ENCODE peak calls at places on chromosomes 2 and 18, in seven cellular contexts. F is body of pancreas; D is CD8-positive, alpha-beta T cell; E is A549; I is PC-3; S is right cardiac atrium; B is heart right ventricle. A is an unnamed sample. For H3K4me1, the result is how much of the 10 kb centered on the place peaks cover.

GRCh38 chr2:238242731-238243495 is 3.1 kb upstream of the HES6 start:
- ATAC-seq in E (no peak), I (no peak), B (peak), D (no peak), F (peak), S (peak), A (no peak)

GRCh38 chr2:162327134-162327769 is 8.8 kb upstream of the IFIH1 start:
- ATAC-seq in F (no peak), B (no peak), S (no peak), I (peak), D (peak), E (peak), A (no peak)

GRCh38 chr18:524496-524895 is 24.0 kb upstream of the COLEC12 start:
- ATAC-seq in I (peak), B (no peak), D (no peak), S (no peak), F (no peak), E (no peak), A (no peak)

GRCh38 chr2:180202591-180202990 is 195.5 kb upstream of the CWC22 start:
- ATAC-seq in B (no peak), I (no peak), D (no peak), E (no peak), F (no peak), S (peak), A (no peak)

GRCh38 chr18:48702346-48703032 is 163.7 kb downstream of the CTIF start:
- ATAC-seq in B (no peak), I (no peak), D (no peak), E (no peak), S (no peak), F (no peak), A (no peak)

GRCh38 chr2:69693472-69694450 is 48.2 kb upstream of the ANXA4 start:
- ATAC-seq in S (no peak), E (no peak), B (peak), I (no peak), D (peak), F (no peak), A (no peak)

GRCh38 chr2:157250836-157251235 is 6.7 kb upstream of the GALNT5 start:
- ATAC-seq in S (no peak), D (no peak), I (no peak), B (no peak), F (no peak), E (no peak), A (no peak)

GRCh38 chr2:128836559-128837100 is 518.0 kb upstream of the HS6ST1 start:
- ATAC-seq in S (no peak), E (no peak), D (no peak), F (no peak), B (no peak), I (no peak), A (no peak)

GRCh38 chr2:168920504-168921157 is 19.5 kb downstream of the G6PC2 start:
- ATAC-seq in S (no peak), D (no peak), I (peak), E (peak), B (no peak), F (peak), A (no peak)

GRCh38 chr2:20333738-20334137 is 16.9 kb downstream of the PUM2 start:
- ATAC-seq in S (no peak), B (no peak), I (no peak), D (peak), E (no peak), F (no peak), A (no peak)

GRCh38 chr18:76056467-76057194 is 438.4 kb downstream of the ZNF516 start:
- ATAC-seq in F (peak), I (no peak), S (peak), B (peak), D (no peak), E (no peak), A (peak)

GRCh38 chr2:42142476-42143184 is 26.5 kb upstream of the EML4 start:
- ATAC-seq in F (no peak), D (no peak), B (no peak), E (peak), S (no peak), I (no peak), A (no peak)

GRCh38 chr2:47323822-47324171 is 79.2 kb upstream of the MSH2 start:
- ATAC-seq in D (no peak), B (no peak), E (peak), S (no peak), F (no peak), I (peak), A (no peak)

GRCh38 chr2:7429733-7430132 is 512.5 kb downstream of the RNF144A start:
- ATAC-seq in S (no peak), D (no peak), F (no peak), I (peak), E (peak), B (no peak), A (no peak)

GRCh38 chr2:8433390-8433789 is 248.5 kb upstream of the ID2 start:
- ATAC-seq in F (no peak), B (no peak), E (peak), S (no peak), I (no peak), D (no peak), A (no peak)

GRCh38 chr18:51908598-51908944 is 431.4 kb upstream of the DCC start:
- ATAC-seq in F (no peak), S (no peak), B (no peak), E (no peak), D (no peak), I (no peak), A (no peak)

GRCh38 chr2:47945036-47945781 is 38.9 kb upstream of the FBXO11 start:
- ATAC-seq in E (no peak), B (no peak), D (no peak), S (peak), F (no peak), I (no peak), A (no peak)

GRCh38 chr2:181334158-181334826 is 122.9 kb upstream of the ITGA4 start:
- ATAC-seq in I (no peak), E (no peak), B (no peak), F (no peak), S (no peak), D (no peak), A (no peak)

GRCh38 chr18:48440924-48441323 is 31.7 kb upstream of the ZBTB7C start:
- ATAC-seq in S (peak), I (no peak), F (no peak), E (no peak), B (no peak), D (no peak), A (peak)

GRCh38 chr2:239806758-239807434 is 218.2 kb downstream of the NDUFA10 start:
- ATAC-seq in I (no peak), S (no peak), F (no peak), D (no peak), B (no peak), E (no peak), A (no peak)

GRCh38 chr2:13332060-13332459 is 615.3 kb downstream of the TRIB2 start:
- ATAC-seq in I (no peak), E (no peak), S (no peak), D (no peak), F (no peak), B (no peak), A (no peak)

GRCh38 chr2:206173147-206173546 is 13.5 kb downstream of the EEF1B2 start:
- ATAC-seq in D (no peak), E (peak), I (no peak), S (no peak), B (no peak), F (no peak), A (no peak)

GRCh38 chr2:127768775-127769479 is 42.0 kb downstream of the WDR33 start:
- ATAC-seq in S (no peak), I (no peak), F (no peak), B (no peak), D (no peak), E (no peak), A (no peak)

GRCh38 chr18:70457223-70457622 is 168.4 kb downstream of the SOCS6 start:
- ATAC-seq in F (no peak), I (no peak), B (no peak), E (no peak), D (no peak), S (no peak), A (no peak)

GRCh38 chr2:234974501-234975385 is 22.9 kb downstream of the SH3BP4 start:
- ATAC-seq in I (no peak), B (no peak), F (peak), D (no peak), S (peak), E (no peak), A (peak)

GRCh38 chr18:59551902-59552635 is 145.2 kb downstream of the CCBE1 start:
- ATAC-seq in F (no peak), S (no peak), I (no peak), B (peak), E (no peak), D (no peak), A (no peak)

GRCh38 chr2:3527886-3528785 is 8.8 kb upstream of the ADI1 start:
- ATAC-seq in B (no peak), S (no peak), F (no peak), I (no peak), D (no peak), E (peak), A (no peak)

GRCh38 chr18:24089059-24089458 is 49.8 kb upstream of the CABYR start:
- ATAC-seq in S (peak), B (peak), F (peak), E (no peak), I (no peak), D (no peak), A (no peak)

GRCh38 chr18:74874351-74874750 is 276.7 kb downstream of the ZNF407 start:
- ATAC-seq in F (no peak), D (no peak), I (no peak), E (no peak), B (no peak), S (peak), A (no peak)

GRCh38 chr18:62596145-62597005 is 73.5 kb downstream of the ZCCHC2 start:
- ATAC-seq in E (peak), I (peak), S (peak), B (peak), D (no peak), F (no peak), A (peak)

GRCh38 chr2:142745691-142746090 is 131.8 kb upstream of the KYNU start:
- ATAC-seq in I (no peak), S (no peak), E (peak), F (peak), D (no peak), B (no peak), A (no peak)

GRCh38 chr2:128573116-128573515 is 254.4 kb upstream of the HS6ST1 start:
- ATAC-seq in E (no peak), F (no peak), S (peak), I (no peak), B (no peak), D (no peak), A (no peak)

GRCh38 chr2:239101807-239102206 is 253.9 kb downstream of the TWIST2 start:
- ATAC-seq in B (no peak), D (no peak), E (no peak), I (no peak), F (no peak), S (no peak), A (no peak)

GRCh38 chr2:27977623-27978312 is 87.2 kb downstream of the BABAM2 start:
- ATAC-seq in I (peak), S (no peak), D (no peak), F (no peak), E (peak), B (no peak), A (peak)

GRCh38 chr18:22422909-22423548 is 5.3 kb upstream of the CTAGE1 start:
- ATAC-seq in B (peak), F (peak), E (no peak), S (peak), D (no peak), I (peak), A (peak)

GRCh38 chr2:72214429-72215143 is 66.9 kb upstream of the CYP26B1 start:
- ATAC-seq in F (no peak), E (peak), D (no peak), I (no peak), S (no peak), B (no peak), A (no peak)

GRCh38 chr18:5628512-5629255 is 84.9 kb upstream of the EPB41L3 start:
- ATAC-seq in S (peak), E (peak), D (no peak), I (peak), F (peak), B (peak), A (peak)
- H3K4me3 ChIP-seq in S (peak), E (peak), D (no peak), I (peak), F (peak), B (peak), A (peak)

GRCh38 chr2:39512941-39513340 is 75.9 kb upstream of the MAP4K3 start:
- ATAC-seq in I (peak), S (no peak), E (no peak), D (no peak), B (no peak), F (no peak), A (no peak)
- H3K4me1 ChIP-seq in I (under half), S (under half), E (under half), D (under half), B (half or more), F (half or more), A (under half)

GRCh38 chr2:218366621-218367414 is 10.2 kb downstream of the CATIP start:
- ATAC-seq in E (no peak), F (no peak), S (no peak), D (no peak), I (no peak), B (no peak), A (no peak)
- H3K4me3 ChIP-seq in E (peak), F (no peak), S (peak), D (peak), I (peak), B (no peak), A (peak)

DNA sequence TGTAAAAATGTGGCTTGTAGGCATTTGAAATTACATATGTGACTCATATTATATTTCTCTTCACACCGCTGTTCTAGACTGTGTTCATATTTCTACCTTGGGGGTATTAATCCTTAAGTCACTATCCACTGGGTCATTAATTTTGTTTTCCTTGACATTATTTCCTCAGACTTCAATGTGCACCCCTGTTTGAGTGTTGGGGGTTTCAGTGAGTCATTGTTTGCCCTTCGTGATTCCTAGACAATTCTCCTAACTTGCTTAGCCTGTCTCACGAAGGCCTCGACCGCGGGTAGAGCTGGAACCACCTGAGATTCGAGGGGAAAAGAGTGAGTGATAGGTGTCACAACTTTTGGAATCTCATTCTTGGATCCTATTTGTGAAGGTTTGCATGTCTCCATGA is 35.1 kb downstream of the NPAS2 start:
- ATAC-seq in D (no peak), I (peak), B (no peak), F (no peak), E (peak), S (no peak), A (no peak)
- H3K4me1 ChIP-seq in D (under half), I (half or more), B (under half), F (under half), E (half or more), S (under half), A (under half)